ENCODE peak calls at places on chromosomes 11 and 22, in ten cellular contexts. A is psoas muscle; L is NB4; O is AG04450; X is HFF-Myc; F is cardiac fibroblast; G is colonic mucosa; J is CD8-positive, alpha-beta memory T cell; H is H1; D is Caco-2. P is an unnamed sample.

GRCh38 chr11:119863236-119863635 is 134.2 kb upstream of the NECTIN1 start:
- DNase-seq in H (no peak), X (no peak), F (no peak), J (no peak), L (no peak), G (no peak), O (no peak), A (no peak), D (no peak), P (no peak)

GRCh38 chr11:111454561-111455192 is 57.5 kb downstream of the BTG4 start:
- DNase-seq in D (peak), O (peak), X (no peak), A (no peak), H (peak), F (peak), G (peak), L (peak), J (no peak), P (no peak)

GRCh38 chr22:45793161-45793560 is 121.5 kb downstream of the ATXN10 start:
- DNase-seq in H (no peak), O (no peak), G (no peak), L (no peak), D (no peak), A (no peak), F (no peak), X (no peak), J (no peak), P (no peak)

GRCh38 chr22:38830026-38830844 is 13.6 kb downstream of the NPTXR start:
- DNase-seq in J (no peak), F (no peak), D (no peak), A (no peak), O (no peak), H (no peak), X (no peak), G (no peak), L (no peak), P (no peak)

GRCh38 chr22:46937939-46938338 is 175.5 kb downstream of the TBC1D22A start:
- DNase-seq in X (no peak), G (peak), D (no peak), O (no peak), F (no peak), J (no peak), A (no peak), H (no peak), L (no peak), P (no peak)

GRCh38 chr22:19565382-19565902 is 41.2 kb upstream of the CLDN5 start:
- DNase-seq in D (no peak), G (no peak), J (no peak), L (no peak), O (no peak), F (no peak), A (no peak), H (no peak), X (no peak), P (no peak)

GRCh38 chr11:95485115-95485900 is 254.3 kb upstream of the SESN3 start:
- DNase-seq in L (no peak), H (no peak), J (no peak), D (no peak), A (no peak), F (no peak), O (no peak), X (no peak), G (no peak), P (no peak)

GRCh38 chr11:114296190-114296978 is at the start of gene NNMT:
- DNase-seq in G (peak), H (no peak), O (peak), X (peak), D (no peak), A (peak), L (no peak), J (no peak), F (peak), P (no peak)

GRCh38 chr11:1557168-1557884 is 14.7 kb downstream of the DUSP8 start:
- DNase-seq in H (no peak), F (no peak), X (no peak), D (no peak), L (no peak), A (no peak), O (no peak), J (no peak), G (no peak), P (no peak)

GRCh38 chr11:44133335-44133946 is 38.0 kb downstream of the EXT2 start:
- DNase-seq in X (no peak), D (peak), G (no peak), O (no peak), L (peak), F (peak), J (no peak), H (no peak), A (no peak), P (no peak)

GRCh38 chr11:30432716-30433115 is 109.8 kb downstream of the ARL14EP start:
- DNase-seq in A (no peak), X (no peak), J (no peak), H (no peak), D (no peak), F (no peak), G (no peak), O (no peak), L (no peak), P (no peak)

GRCh38 chr11:848988-849824 is 6.6 kb downstream of the TSPAN4 start:
- DNase-seq in J (peak), O (no peak), H (peak), L (no peak), X (no peak), A (no peak), F (no peak), G (no peak), D (peak), P (no peak)

GRCh38 chr11:104623518-104623917 is 274.7 kb downstream of the CASP12 start:
- DNase-seq in X (no peak), J (no peak), F (peak), A (no peak), G (no peak), D (no peak), L (no peak), O (no peak), H (no peak), P (peak)

GRCh38 chr22:47647181-47647580 is 884.7 kb downstream of the TBC1D22A start:
- DNase-seq in H (no peak), D (no peak), X (no peak), A (no peak), F (no peak), O (no peak), L (no peak), G (no peak), J (no peak), P (no peak)

GRCh38 chr11:118305726-118306125 is 1.2 kb downstream of the CD3E start:
- DNase-seq in F (no peak), A (no peak), H (no peak), O (no peak), X (no peak), G (no peak), J (no peak), D (no peak), L (no peak), P (no peak)

GRCh38 chr11:3158821-3159220 is 6.3 kb downstream of the OSBPL5 start:
- DNase-seq in X (no peak), H (no peak), J (no peak), O (no peak), G (no peak), F (no peak), A (peak), D (no peak), L (no peak), P (no peak)

GRCh38 chr11:114283422-114283821 is 12.8 kb upstream of the NNMT start:
- DNase-seq in O (no peak), J (no peak), H (no peak), X (no peak), F (no peak), L (no peak), D (no peak), A (no peak), G (no peak), P (no peak)

GRCh38 chr22:47486569-47487312 is 724.3 kb downstream of the TBC1D22A start:
- DNase-seq in G (peak), F (no peak), L (no peak), A (no peak), H (no peak), J (no peak), D (no peak), O (no peak), X (no peak), P (no peak)

GRCh38 chr11:119421941-119422504 is 949 bp downstream of the THY1 start:
- DNase-seq in A (no peak), J (no peak), G (no peak), L (no peak), O (no peak), F (peak), X (no peak), D (no peak), H (no peak), P (no peak)

GRCh38 chr11:73710964-73711363 is 49.9 kb downstream of the RAB6A start:
- DNase-seq in L (no peak), H (no peak), J (no peak), G (no peak), X (no peak), D (no peak), F (no peak), O (no peak), A (no peak), P (no peak)

GRCh38 chr11:62911137-62912130 is 9.7 kb downstream of the CHRM1 start:
- DNase-seq in A (no peak), X (no peak), J (no peak), H (no peak), D (no peak), G (no peak), L (peak), F (peak), O (no peak), P (no peak)

GRCh38 chr11:44446341-44446712 is 119.1 kb upstream of the CD82 start:
- DNase-seq in A (no peak), D (no peak), F (no peak), G (no peak), J (no peak), X (no peak), L (no peak), H (no peak), O (no peak), P (no peak)

GRCh38 chr11:69100454-69101099 is 51.8 kb downstream of the TPCN2 start:
- DNase-seq in F (no peak), D (no peak), G (no peak), X (no peak), O (no peak), J (no peak), H (no peak), A (no peak), L (no peak), P (no peak)

DNA sequence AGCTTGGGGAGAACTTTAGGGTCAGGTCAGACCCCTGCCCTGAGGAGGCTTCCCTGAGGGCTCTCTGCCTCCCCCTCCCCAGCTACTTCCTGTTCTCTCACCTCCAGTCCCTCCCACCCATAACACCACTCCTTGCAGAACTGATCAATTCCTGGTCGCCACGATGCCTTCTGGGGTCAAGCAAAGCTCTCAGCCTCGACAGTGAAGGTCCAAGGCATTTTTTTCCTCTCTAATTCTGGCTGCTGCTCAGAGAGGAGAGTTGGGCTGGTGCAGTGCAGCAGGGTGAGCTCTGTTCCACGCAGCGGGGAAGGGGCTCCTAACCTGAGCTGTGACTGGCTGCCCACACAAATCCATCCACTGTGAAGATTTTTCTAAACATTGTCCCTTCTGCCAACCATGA is 628.4 kb downstream of the BRD1 start:
- DNase-seq in H (no peak), F (no peak), X (no peak), G (no peak), L (no peak), O (no peak), A (no peak), J (no peak), D (no peak), P (no peak)
- H3K4me3 ChIP-seq in H (no peak), F (no peak), X (no peak), G (no peak), L (no peak), O (no peak), A (no peak), J (no peak), D (no peak), P (no peak)

DNA sequence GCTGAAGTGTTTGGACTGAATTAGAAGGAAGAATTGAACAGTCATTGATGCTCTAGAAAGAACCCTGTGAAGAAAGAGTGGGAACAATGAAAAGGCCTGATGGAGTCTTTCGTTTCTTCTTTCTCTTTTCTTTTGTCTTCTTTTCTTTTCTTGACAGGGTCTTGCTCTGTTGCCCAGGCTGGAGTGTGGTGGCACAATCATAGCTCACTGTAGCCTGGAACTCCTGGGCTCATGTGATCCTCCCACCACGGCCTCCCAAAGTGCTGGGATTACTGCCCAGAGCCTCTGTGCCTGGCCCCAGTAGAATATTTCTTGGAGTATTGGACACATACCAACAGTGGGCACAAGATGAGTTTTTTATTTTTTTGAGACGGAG is 1.1 kb downstream of the FEN1 start:
- DNase-seq in G (no peak), O (no peak), F (no peak), D (no peak), A (no peak), X (no peak), H (no peak), L (no peak), J (no peak), P (no peak)
- H3K4me3 ChIP-seq in G (peak), O (peak), F (no peak), D (peak), A (no peak), X (peak), H (peak), L (peak), J (no peak), P (peak)

DNA sequence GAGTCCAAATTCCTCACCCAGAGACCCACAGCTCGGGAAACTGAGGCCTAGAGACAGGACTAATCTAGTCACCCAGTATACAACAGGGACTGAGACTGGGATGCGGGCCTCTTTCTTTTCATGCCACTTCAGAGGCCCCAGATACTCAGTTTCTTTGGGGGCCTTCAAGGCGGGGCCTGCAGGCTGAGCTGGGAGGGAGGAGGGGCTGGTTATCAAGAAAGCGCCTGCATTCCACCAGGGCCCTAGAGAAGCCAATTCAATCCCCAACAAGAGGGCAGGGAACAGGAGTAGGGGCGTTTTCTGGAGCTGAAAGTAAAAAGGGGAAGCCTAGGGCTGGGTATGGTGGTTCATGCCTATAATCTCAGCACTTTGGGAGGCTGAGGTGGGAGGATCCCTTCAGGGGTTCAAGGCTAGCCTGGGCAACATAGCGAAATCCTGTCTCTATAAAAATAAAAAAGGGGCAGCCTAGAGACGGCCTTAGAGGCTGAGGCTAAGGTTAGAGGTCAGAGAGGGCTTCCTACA is 1.6 kb downstream of the ATG2A start:
- DNase-seq in F (no peak), D (no peak), G (no peak), J (no peak), O (no peak), A (no peak), H (no peak), L (no peak), X (no peak), P (no peak)
- H3K4me3 ChIP-seq in F (no peak), D (peak), G (peak), J (peak), O (peak), A (peak), H (no peak), L (no peak), X (peak), P (peak)

DNA sequence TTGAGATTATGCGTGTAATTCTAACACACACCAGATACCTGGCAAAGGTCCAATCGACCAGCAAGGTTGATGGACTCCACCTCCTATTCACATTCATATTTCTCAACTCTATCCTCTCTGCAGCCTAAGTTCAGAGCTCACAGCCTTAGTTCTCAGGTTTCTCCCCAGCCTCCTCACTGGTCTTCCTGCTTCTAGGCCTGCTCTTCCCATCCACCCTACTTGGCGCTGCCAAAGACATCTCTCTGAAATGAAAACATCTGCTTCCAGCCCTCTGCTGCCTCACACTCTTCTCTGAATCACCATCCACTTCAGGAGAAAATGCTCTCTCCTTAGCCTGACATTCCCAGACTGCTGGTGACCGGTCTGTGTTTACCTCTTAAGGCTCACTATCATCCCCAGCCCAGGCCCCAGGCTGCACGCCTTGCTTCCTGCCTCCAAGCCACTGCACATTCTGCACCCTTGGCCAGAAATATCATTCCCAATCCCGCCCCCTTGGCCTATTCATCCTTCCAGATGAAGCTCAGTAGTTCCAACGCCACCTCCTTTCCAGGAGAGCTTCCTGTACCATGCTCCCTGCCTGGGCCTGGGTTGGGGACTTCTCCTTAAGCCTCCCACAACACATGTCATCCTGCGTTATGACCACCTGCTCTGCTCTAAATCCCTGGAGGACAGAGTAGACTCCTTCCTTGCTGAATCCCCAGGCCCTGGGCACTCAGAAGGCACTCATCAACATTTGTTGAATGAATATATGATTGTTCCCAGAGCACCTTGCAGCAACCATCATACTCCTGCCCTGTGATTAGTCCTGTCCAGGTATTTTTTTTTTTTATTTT is 3.5 kb downstream of the ARRB1 start:
- DNase-seq in F (peak), H (no peak), A (no peak), D (no peak), O (peak), G (peak), J (no peak), X (peak), L (no peak), P (peak)
- H3K4me3 ChIP-seq in F (no peak), H (no peak), A (no peak), D (no peak), O (peak), G (no peak), J (no peak), X (no peak), L (no peak), P (no peak)

DNA sequence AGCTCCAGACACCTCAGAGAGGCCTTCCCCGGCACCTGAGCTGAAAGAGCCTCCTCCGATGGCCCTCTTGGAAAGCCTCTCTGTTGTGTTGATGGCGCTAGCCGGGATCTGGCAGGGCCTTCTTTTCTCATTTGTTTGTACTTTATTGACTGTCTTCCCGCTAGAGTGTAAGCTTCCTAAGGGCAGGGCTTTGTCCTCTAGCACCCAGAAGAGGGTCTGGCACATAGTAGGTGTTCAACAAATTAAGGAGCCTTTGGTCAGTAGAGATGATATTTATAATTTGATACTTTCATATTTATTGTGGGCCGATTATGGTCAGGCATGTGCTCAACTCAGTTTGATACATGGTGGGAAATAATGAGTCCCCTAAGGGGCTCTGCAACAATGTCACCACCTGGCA is 4.0 kb downstream of the ARL2 start:
- DNase-seq in G (no peak), H (no peak), A (no peak), X (no peak), D (no peak), J (no peak), O (no peak), L (no peak), F (no peak), P (no peak)
- H3K4me3 ChIP-seq in G (no peak), H (no peak), A (no peak), X (no peak), D (no peak), J (no peak), O (no peak), L (no peak), F (no peak), P (no peak)

GRCh38 chr11:33375236-33375635 is 118.1 kb downstream of the HIPK3 start:
- DNase-seq in X (no peak), A (no peak), D (no peak), O (no peak), L (no peak), F (no peak), H (no peak), G (no peak), J (no peak), P (peak)
- H3K4me3 ChIP-seq in X (peak), A (no peak), D (peak), O (peak), L (no peak), F (peak), H (peak), G (peak), J (no peak), P (peak)

GRCh38 chr11:46383974-46384701 is 2.7 kb downstream of the MDK start:
- DNase-seq in H (no peak), L (peak), F (no peak), O (no peak), J (no peak), X (no peak), G (peak), D (no peak), A (no peak), P (no peak)

GRCh38 chr11:46381046-46381835 is at the start of gene MDK:
- DNase-seq in H (peak), O (no peak), X (no peak), G (peak), A (no peak), F (peak), L (peak), D (peak), J (no peak), P (no peak)

GRCh38 chr11:46381836-46382643 is 571 bp downstream of the MDK start:
- DNase-seq in H (peak), O (no peak), J (no peak), D (peak), F (peak), G (no peak), L (peak), X (no peak), A (no peak), P (no peak)

GRCh38 chr11:46383404-46383758 is 1.9 kb downstream of the MDK start:
- DNase-seq in F (no peak), D (no peak), X (no peak), H (no peak), A (no peak), L (no peak), O (no peak), G (no peak), J (no peak), P (no peak)

DNA sequence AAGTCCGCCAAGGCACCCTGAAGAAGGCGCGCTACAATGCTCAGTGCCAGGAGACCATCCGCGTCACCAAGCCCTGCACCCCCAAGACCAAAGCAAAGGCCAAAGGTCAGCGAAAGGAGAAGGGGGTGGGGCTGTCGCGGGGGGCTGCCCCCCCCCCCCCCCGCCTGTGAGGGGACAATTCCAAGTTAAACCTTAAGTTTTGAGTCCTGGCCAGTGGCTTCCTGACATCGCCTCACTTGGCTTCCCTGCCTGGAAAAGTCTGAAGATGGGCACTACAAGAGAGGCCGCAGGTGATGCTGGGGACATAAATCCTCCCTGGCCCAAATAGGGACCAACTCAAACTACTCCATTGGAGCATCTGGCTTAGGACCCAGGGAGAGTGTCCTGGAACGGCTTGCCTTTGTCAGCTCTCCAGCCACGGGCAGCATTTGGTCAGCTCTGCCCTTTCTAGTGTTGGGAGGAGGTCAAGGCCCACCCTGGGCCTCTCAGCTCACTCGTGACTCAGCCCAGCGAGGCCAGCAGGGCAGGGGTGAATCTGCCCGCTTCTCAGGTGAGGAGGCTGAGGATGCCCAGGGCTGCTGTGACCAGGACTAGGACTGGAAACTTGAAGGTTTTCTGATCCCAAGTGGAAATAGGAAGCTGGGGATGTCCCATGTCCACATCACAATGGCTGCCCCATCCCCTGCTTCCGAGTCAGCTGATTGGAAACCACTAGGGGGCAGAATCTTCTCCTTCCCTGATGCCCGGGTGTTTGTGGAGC is 1.4 kb downstream of the MDK start:
- DNase-seq in A (no peak), O (no peak), X (no peak), F (peak), J (no peak), H (peak), L (peak), D (peak), G (peak), P (peak)
- H3K4me3 ChIP-seq in A (no peak), O (peak), X (peak), F (peak), J (peak), H (peak), L (no peak), D (peak), G (peak), P (peak)